ENCODE peak calls at places on chromosomes 11 and 22, in four cellular contexts. F is stomach, W is brain microvascular endothelial cell, Q is sigmoid colon. R is an unnamed sample. For H3K27me3, the result is how much of the 10 kb centered on the place peaks cover.

GRCh38 chr11:9861860-9862725 is 198.2 kb downstream of the SWAP70 start:
- DNase-seq in F (peak), W (peak), Q (peak), R (peak)

GRCh38 chr11:14972581-14973490 is 685 bp upstream of the CALCA start:
- DNase-seq in F (no peak), W (no peak), Q (no peak), R (no peak)

GRCh38 chr22:46592390-46592872 is 27.8 kb upstream of the GRAMD4 start:
- DNase-seq in F (no peak), W (peak), Q (peak), R (no peak)

GRCh38 chr11:75072582-75072981 is 24.1 kb downstream of the OR2AT4 start:
- DNase-seq in F (no peak), W (no peak), Q (no peak), R (no peak)

GRCh38 chr22:19873138-19873959 is 18.7 kb upstream of the GNB1L start:
- DNase-seq in F (no peak), W (no peak), Q (peak), R (no peak)

GRCh38 chr22:26573026-26573662 is 16.8 kb downstream of the TPST2 start:
- DNase-seq in F (peak), W (no peak), Q (peak), R (peak)

GRCh38 chr11:61552108-61552635 is 28.7 kb downstream of the SYT7 start:
- DNase-seq in F (peak), W (no peak), Q (no peak), R (no peak)

GRCh38 chr11:69674267-69674885 is 777 bp downstream of the LTO1 start:
- DNase-seq in F (peak), W (peak), Q (peak), R (peak)

GRCh38 chr11:130369141-130369691 is 54.5 kb upstream of the ZBTB44 start:
- DNase-seq in F (no peak), W (no peak), Q (no peak), R (peak)

GRCh38 chr11:116459644-116460043 is 313.1 kb downstream of the BUD13 start:
- DNase-seq in F (no peak), W (no peak), Q (no peak), R (no peak)

GRCh38 chr11:3043315-3043871 is 13.8 kb downstream of the CARS1 start:
- DNase-seq in F (peak), W (no peak), Q (peak), R (peak)

GRCh38 chr11:18594999-18595749 is 4.4 kb upstream of the MISFA start:
- DNase-seq in F (no peak), W (peak), Q (no peak), R (no peak)

GRCh38 chr11:60625262-60625661 is 74.2 kb upstream of the MS4A8 start:
- DNase-seq in F (peak), W (peak), Q (no peak), R (no peak)

GRCh38 chr11:127454856-127455255 is 454.3 kb upstream of the KIRREL3 start:
- DNase-seq in F (no peak), W (no peak), Q (no peak), R (no peak)

GRCh38 chr11:120431633-120432032 is 79.9 kb upstream of the GRIK4 start:
- DNase-seq in F (no peak), W (peak), Q (no peak), R (no peak)

GRCh38 chr11:69000831-69001245 is 12.2 kb downstream of the MRGPRF start:
- DNase-seq in F (no peak), W (peak), Q (peak), R (peak)

GRCh38 chr11:129143335-129143734 is 48.8 kb downstream of the ARHGAP32 start:
- DNase-seq in F (peak), W (peak), Q (peak), R (peak)

GRCh38 chr11:6667733-6668374 is 12.2 kb upstream of the DCHS1 start:
- DNase-seq in F (no peak), W (peak), Q (no peak), R (no peak)

GRCh38 chr11:12770966-12771597 is 96.9 kb downstream of the TEAD1 start:
- DNase-seq in F (no peak), W (no peak), Q (no peak), R (no peak)

GRCh38 chr11:128940156-128940555 is 2.5 kb downstream of the TP53AIP1 start:
- DNase-seq in F (no peak), W (no peak), Q (no peak), R (no peak)

GRCh38 chr11:30143098-30143705 is 87.6 kb upstream of the FSHB start:
- DNase-seq in F (no peak), W (peak), Q (no peak), R (no peak)

GRCh38 chr11:39932996-39933395 is 1526.5 kb downstream of the LRRC4C start:
- DNase-seq in F (no peak), W (no peak), Q (no peak), R (no peak)

GRCh38 chr11:120524536-120525085 is 13.1 kb downstream of the GRIK4 start:
- DNase-seq in F (no peak), W (no peak), Q (peak), R (peak)

GRCh38 chr11:61277186-61277972 is 17.7 kb downstream of the VWCE start:
- DNase-seq in F (no peak), W (no peak), Q (no peak), R (no peak)

GRCh38 chr22:43293259-43293658 is 49.9 kb downstream of the SCUBE1 start:
- DNase-seq in F (peak), W (no peak), Q (peak), R (no peak)

GRCh38 chr11:19311306-19312030 is 70.7 kb upstream of the E2F8 start:
- DNase-seq in F (peak), W (peak), Q (peak), R (peak)

GRCh38 chr22:37037669-37038068 is 13.9 kb upstream of the KCTD17 start:
- DNase-seq in F (no peak), W (no peak), Q (no peak), R (no peak)

GRCh38 chr11:2583605-2583958 is 116.2 kb downstream of the KCNQ1OT1 start:
- DNase-seq in F (peak), W (no peak), Q (no peak), R (no peak)

GRCh38 chr22:34622602-34623001 is 443.4 kb upstream of the ISX start:
- DNase-seq in F (no peak), W (no peak), Q (no peak), R (no peak)

GRCh38 chr11:123386746-123387510 is 43.1 kb upstream of the GRAMD1B start:
- DNase-seq in F (no peak), W (no peak), Q (no peak), R (no peak)

GRCh38 chr11:85912414-85912813 is 57.2 kb downstream of the CCDC83 start:
- DNase-seq in F (no peak), W (no peak), Q (no peak), R (no peak)
- H3K27ac ChIP-seq in F (no peak), W (no peak), Q (no peak), R (no peak)

DNA sequence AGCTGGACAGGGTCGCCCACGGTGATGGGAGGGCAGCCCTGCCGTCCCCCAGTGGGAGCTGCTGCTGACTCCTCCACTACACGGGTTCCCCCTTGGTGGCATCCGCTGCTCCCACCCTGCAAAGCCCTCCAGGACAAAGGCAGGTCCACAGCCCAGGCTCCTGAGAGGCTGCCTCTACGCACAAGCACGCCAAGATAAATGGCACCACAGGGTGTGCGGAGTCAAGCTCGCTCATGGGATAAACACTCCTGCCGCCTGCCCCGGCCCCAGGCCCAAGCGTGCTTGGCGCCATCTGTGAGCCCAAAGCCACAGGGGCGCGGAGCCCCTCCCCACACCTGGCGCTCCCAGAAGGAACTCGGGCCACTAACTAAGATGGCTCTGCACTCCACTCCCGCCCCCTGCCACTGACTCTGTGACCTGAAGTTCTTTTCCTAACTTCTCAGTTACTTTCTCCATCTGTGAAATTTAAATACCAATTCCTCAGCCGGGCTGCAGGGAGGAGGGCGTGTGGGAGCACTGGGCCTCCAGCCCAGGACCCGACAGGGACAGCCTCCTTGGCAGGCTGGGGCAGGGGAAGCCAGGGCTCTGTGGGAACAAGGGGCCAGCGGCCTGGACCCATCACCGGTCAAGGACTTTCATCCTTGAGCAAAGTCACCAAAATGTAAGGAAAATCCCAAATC is 14.9 kb downstream of the EHD1 start:
- DNase-seq in F (no peak), W (no peak), Q (peak), R (no peak)
- H3K4me3 ChIP-seq in F (peak), W (no peak), Q (no peak), R (peak)

GRCh38 chr22:30392661-30393321 is 4.0 kb upstream of the SEC14L2 start:
- DNase-seq in F (peak), W (no peak), Q (no peak), R (no peak)
- H3K27me3 ChIP-seq in F (under half), W (under half), Q (under half), R (under half)

GRCh38 chr22:45211435-45211834 is 29.3 kb downstream of the KIAA0930 start:
- DNase-seq in F (no peak), W (no peak), Q (no peak), R (peak)
- H3K27ac ChIP-seq in F (peak), W (peak), Q (peak), R (no peak)

R was measured in psoas muscle.